ENCODE peak calls at places on chromosomes 13 and 19, in seven cellular contexts. T is uterus, M is cardiac muscle cell, P is GM12865, B is PC-9, A is A549, H is mucosa of descending colon. L is an unnamed sample.
A peak's percentile ranks its signal among the peaks of the same experiment; 100 is the strongest.

GRCh38 chr19:3609779-3610719 is 3.4 kb upstream of the TBXA2R start:
- DNase-seq in T (no peak), M (no peak), P (no peak), B (no peak), A (no peak), H (no peak), L (no peak)

GRCh38 chr13:74929436-74929835 is 552.5 kb downstream of the TBC1D4 start:
- DNase-seq in T (no peak), M (no peak), P (no peak), B (no peak), A (no peak), H (no peak), L (no peak)

GRCh38 chr19:18672044-18672451 is 11.4 kb upstream of the CRTC1 start:
- DNase-seq in T (peak; percentile 57), M (no peak), P (no peak), B (peak; percentile 10), A (no peak), H (no peak), L (no peak)

GRCh38 chr19:7461841-7462629 is 26.8 kb downstream of the PEX11G start:
- DNase-seq in T (no peak), M (no peak), P (no peak), B (no peak), A (no peak), H (no peak), L (no peak)

GRCh38 chr19:17405250-17406038 is at the start of gene BST2:
- DNase-seq in T (peak; percentile 75), M (peak; percentile 79), P (peak; percentile 95), B (peak; percentile 73), A (no peak), H (peak; percentile 53), L (peak; percentile 95)

GRCh38 chr13:91249370-91249769 is 98.1 kb upstream of the MIR17HG start:
- DNase-seq in T (no peak), M (no peak), P (no peak), B (no peak), A (no peak), H (no peak), L (no peak)

GRCh38 chr13:45195421-45195820 is 5.4 kb downstream of the KCTD4 start:
- DNase-seq in T (no peak), M (no peak), P (no peak), B (no peak), A (no peak), H (no peak), L (no peak)

GRCh38 chr13:51560336-51560735 is 23.9 kb upstream of the WDFY2 start:
- DNase-seq in T (no peak), M (no peak), P (peak; percentile 24), B (no peak), A (no peak), H (no peak), L (no peak)

GRCh38 chr19:18417250-18418033 is 1.8 kb upstream of the SSBP4 start:
- DNase-seq in T (peak; percentile 86), M (peak; percentile 96), P (peak; percentile 66), B (peak; percentile 59), A (no peak), H (peak; percentile 79), L (no peak)

GRCh38 chr13:114272977-114273376 is 8.4 kb upstream of the UPF3A start:
- DNase-seq in T (no peak), M (no peak), P (no peak), B (no peak), A (no peak), H (no peak), L (no peak)

GRCh38 chr13:81927347-81927746 is 1586.4 kb upstream of the SPRY2 start:
- DNase-seq in T (no peak), M (no peak), P (no peak), B (no peak), A (no peak), H (no peak), L (no peak)

GRCh38 chr13:97976551-97977375 is 23.3 kb downstream of the IPO5 start:
- DNase-seq in T (no peak), M (no peak), P (no peak), B (no peak), A (no peak), H (no peak), L (peak; percentile 35)

GRCh38 chr19:17948967-17949930 is 16.4 kb downstream of the CCDC124 start:
- DNase-seq in T (no peak), M (no peak), P (no peak), B (no peak), A (no peak), H (no peak), L (no peak)

GRCh38 chr19:13112555-13112954 is 4.0 kb downstream of the TRMT1 start:
- DNase-seq in T (no peak), M (no peak), P (no peak), B (no peak), A (no peak), H (no peak), L (no peak)

GRCh38 chr19:19256072-19256969 is 16.8 kb downstream of the TM6SF2 start:
- DNase-seq in T (no peak), M (no peak), P (no peak), B (no peak), A (no peak), H (no peak), L (no peak)

GRCh38 chr13:52804202-52804641 is 44.2 kb downstream of the PCDH8 start:
- DNase-seq in T (no peak), M (peak; percentile 47), P (no peak), B (no peak), A (no peak), H (no peak), L (no peak)

DNA sequence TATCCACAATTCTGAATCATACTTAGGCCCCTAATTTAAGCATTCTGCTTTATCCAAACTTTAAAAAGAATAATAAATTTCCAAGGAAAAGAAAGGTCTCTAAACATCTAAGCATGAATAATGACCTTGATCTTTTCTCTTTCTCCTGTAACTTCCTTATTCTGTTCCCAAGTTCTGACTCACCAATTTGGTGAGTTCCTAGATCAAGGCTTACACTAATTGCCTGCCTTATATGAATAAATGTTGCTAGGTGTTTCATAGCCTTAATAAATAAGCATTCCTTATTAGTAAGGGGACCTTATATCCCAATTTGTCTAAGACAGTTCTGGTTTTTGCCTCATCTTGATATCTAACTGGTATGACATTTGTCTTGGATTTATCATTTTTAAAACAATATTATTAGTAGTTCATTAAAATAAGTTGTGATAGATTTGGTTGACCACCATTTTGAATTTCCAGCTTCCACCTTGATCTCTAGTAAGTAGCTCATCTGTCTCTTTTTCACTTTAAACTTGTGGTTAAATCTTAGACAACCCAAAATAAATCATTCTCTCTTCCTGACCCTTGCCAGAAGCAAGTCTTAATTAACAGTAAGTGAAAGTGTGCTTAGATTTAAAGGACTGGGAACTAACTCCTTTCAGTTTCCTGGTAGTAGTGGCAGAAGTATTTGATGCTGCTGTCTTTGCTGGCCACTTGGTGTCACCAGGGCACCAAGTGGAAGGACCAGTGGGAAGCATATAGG is 121.2 kb upstream of the MLNR start:
- DNase-seq in T (no peak), M (peak; percentile 41), P (peak; percentile 45), B (peak; percentile 50), A (no peak), H (no peak), L (peak; percentile 27)
- TF ChIP-seq CTCF in T (peak; percentile 18), M (peak; percentile 42), P (peak; percentile 14), B (peak; percentile 62), A (peak; percentile 36), H (no peak), L (peak; percentile 36)

GRCh38 chr19:54444737-54445136 is 4.3 kb upstream of the LENG8 start:
- DNase-seq in T (no peak), M (no peak), P (no peak), B (no peak), A (no peak), H (peak; percentile 73), L (no peak)

GRCh38 chr19:54448774-54449700 is at the start of gene LENG8:
- DNase-seq in T (peak; percentile 97), M (peak; percentile 99), P (peak; percentile 99), B (peak; percentile 94), A (peak; percentile 98), H (peak; percentile 98), L (peak; percentile 98)

GRCh38 chr19:54449701-54450069 is 686 bp downstream of the LENG8 start:
- DNase-seq in T (no peak), M (peak; percentile 39), P (no peak), B (no peak), A (no peak), H (no peak), L (no peak)

GRCh38 chr19:54451331-54451871 is 2.4 kb downstream of the LENG8 start:
- DNase-seq in T (no peak), M (no peak), P (no peak), B (no peak), A (no peak), H (peak; percentile 26), L (no peak)

GRCh38 chr19:54448037-54448773 is 794 bp upstream of the LENG8 start:
- DNase-seq in T (peak; percentile 58), M (peak; percentile 72), P (no peak), B (peak; percentile 62), A (peak; percentile 71), H (peak; percentile 70), L (peak; percentile 24)
- TF ChIP-seq CTCF in T (no peak), M (no peak), P (no peak), B (no peak), A (no peak), H (no peak), L (no peak)

GRCh38 chr13:112875627-112876026 is 93.4 kb upstream of the MCF2L start:
- DNase-seq in T (no peak), M (no peak), P (no peak), B (no peak), A (no peak), H (no peak), L (no peak)

GRCh38 chr13:112877066-112877465 is 91.9 kb upstream of the MCF2L start:
- DNase-seq in T (no peak), M (no peak), P (no peak), B (no peak), A (no peak), H (no peak), L (no peak)

GRCh38 chr13:112876305-112877000 is 92.6 kb upstream of the MCF2L start:
- DNase-seq in T (no peak), M (no peak), P (no peak), B (no peak), A (no peak), H (no peak), L (no peak)

GRCh38 chr13:112873851-112874750 is 94.9 kb upstream of the MCF2L start:
- DNase-seq in T (peak; percentile 83), M (peak; percentile 75), P (peak; percentile 80), B (no peak), A (peak; percentile 67), H (peak; percentile 79), L (peak; percentile 73)

DNA sequence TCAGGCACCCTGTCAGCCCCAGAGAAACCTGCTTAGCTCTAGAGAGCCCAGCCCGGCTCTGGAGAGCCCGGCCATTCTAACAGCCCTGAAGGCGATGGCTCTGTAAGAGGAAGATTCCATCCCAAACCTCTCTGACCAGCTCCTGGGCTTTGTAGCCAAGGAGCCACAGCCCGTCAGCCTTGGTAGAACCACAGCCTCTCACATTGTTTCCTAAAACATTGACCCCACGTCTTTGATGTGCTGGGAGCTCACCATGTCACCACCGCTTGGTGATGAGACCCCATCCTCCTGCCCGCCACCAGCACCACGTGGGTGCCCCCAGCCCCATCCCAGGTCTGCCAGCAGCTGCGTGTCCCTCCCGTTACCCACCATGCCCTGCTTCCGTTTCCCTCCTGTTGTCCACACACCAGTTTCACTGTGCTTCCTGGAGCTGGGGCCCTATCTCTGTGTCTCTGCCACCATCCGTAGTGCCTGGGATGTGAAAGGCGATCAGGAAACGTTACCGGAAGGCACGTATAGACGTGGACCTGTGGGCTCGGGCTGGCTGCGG is 94.2 kb upstream of the MCF2L start:
- DNase-seq in T (no peak), M (no peak), P (no peak), B (no peak), A (no peak), H (no peak), L (no peak)
- TF ChIP-seq CTCF in T (no peak), M (no peak), P (no peak), B (no peak), A (no peak), H (no peak), L (no peak)

GRCh38 chr13:39600766-39601165 is 2.2 kb downstream of the LHFPL6 start:
- DNase-seq in T (no peak), M (peak; percentile 27), P (no peak), B (no peak), A (no peak), H (no peak), L (no peak)
- TF ChIP-seq CTCF in T (no peak), M (peak; percentile 35), P (no peak), B (no peak), A (no peak), H (no peak), L (no peak)

L was measured in MM.1S.